ENCODE peak calls at places on chromosomes 16 and 17, in ten cellular contexts. One of them, this sample, is unnamed.

GRCh38 chr16:76955629-76956028 is 235.4 kb upstream of the MON1B start:
- DNase-seq in upper lobe of right lung: no peak
- DNase-seq in fibroblast of pulmonary artery: peak; percentile 56
- DNase-seq in omental fat pad: no peak
- DNase-seq in GM13976: no peak
- DNase-seq in progenitor cell of endocrine pancreas: no peak
- DNase-seq in lower leg skin: no peak
- DNase-seq in A549: peak; percentile 10
- DNase-seq in cardiac muscle cell: no peak
- DNase-seq in chondrocyte: no peak
- DNase-seq in this sample: peak; percentile 32

GRCh38 chr16:85465328-85466307 is 147.5 kb upstream of the GSE1 start:
- DNase-seq in cardiac muscle cell: peak; percentile 94
- DNase-seq in omental fat pad: no peak
- DNase-seq in lower leg skin: no peak
- DNase-seq in A549: no peak
- DNase-seq in chondrocyte: no peak
- DNase-seq in progenitor cell of endocrine pancreas: no peak
- DNase-seq in upper lobe of right lung: no peak
- DNase-seq in GM13976: no peak
- DNase-seq in fibroblast of pulmonary artery: peak; percentile 36
- DNase-seq in this sample: peak; percentile 18

GRCh38 chr17:8892338-8892690 is 24.8 kb upstream of the PIK3R6 start:
- DNase-seq in omental fat pad: no peak
- DNase-seq in chondrocyte: no peak
- DNase-seq in cardiac muscle cell: no peak
- DNase-seq in lower leg skin: no peak
- DNase-seq in upper lobe of right lung: no peak
- DNase-seq in progenitor cell of endocrine pancreas: no peak
- DNase-seq in fibroblast of pulmonary artery: no peak
- DNase-seq in A549: no peak
- DNase-seq in GM13976: peak; percentile 77
- DNase-seq in this sample: no peak

GRCh38 chr16:12308060-12308459 is 331.5 kb downstream of the SNX29 start:
- DNase-seq in GM13976: no peak
- DNase-seq in progenitor cell of endocrine pancreas: no peak
- DNase-seq in cardiac muscle cell: no peak
- DNase-seq in fibroblast of pulmonary artery: no peak
- DNase-seq in lower leg skin: no peak
- DNase-seq in A549: no peak
- DNase-seq in chondrocyte: no peak
- DNase-seq in omental fat pad: no peak
- DNase-seq in upper lobe of right lung: no peak
- DNase-seq in this sample: no peak

GRCh38 chr17:79088266-79088996 is 13.8 kb downstream of the ENGASE start:
- DNase-seq in chondrocyte: no peak
- DNase-seq in fibroblast of pulmonary artery: no peak
- DNase-seq in lower leg skin: no peak
- DNase-seq in A549: no peak
- DNase-seq in cardiac muscle cell: no peak
- DNase-seq in GM13976: no peak
- DNase-seq in upper lobe of right lung: no peak
- DNase-seq in progenitor cell of endocrine pancreas: no peak
- DNase-seq in omental fat pad: no peak
- DNase-seq in this sample: no peak

GRCh38 chr17:76527430-76528111 is 9.9 kb downstream of the CYGB start:
- DNase-seq in chondrocyte: no peak
- DNase-seq in upper lobe of right lung: peak; percentile 78
- DNase-seq in omental fat pad: peak; percentile 62
- DNase-seq in lower leg skin: no peak
- DNase-seq in A549: no peak
- DNase-seq in GM13976: peak; percentile 64
- DNase-seq in fibroblast of pulmonary artery: peak; percentile 95
- DNase-seq in cardiac muscle cell: no peak
- DNase-seq in progenitor cell of endocrine pancreas: no peak
- DNase-seq in this sample: peak; percentile 51

GRCh38 chr16:57091990-57092785 is at the start of gene CPNE2:
- DNase-seq in A549: peak; percentile 71
- DNase-seq in omental fat pad: no peak
- DNase-seq in GM13976: peak; percentile 84
- DNase-seq in chondrocyte: no peak
- DNase-seq in lower leg skin: peak; percentile 91
- DNase-seq in progenitor cell of endocrine pancreas: peak; percentile 47
- DNase-seq in upper lobe of right lung: peak; percentile 90
- DNase-seq in cardiac muscle cell: peak; percentile 77
- DNase-seq in fibroblast of pulmonary artery: peak; percentile 42
- DNase-seq in this sample: no peak

GRCh38 chr16:3484328-3485096 is 10.8 kb downstream of the C16orf90 start:
- DNase-seq in cardiac muscle cell: no peak
- DNase-seq in chondrocyte: peak; percentile 68
- DNase-seq in fibroblast of pulmonary artery: no peak
- DNase-seq in upper lobe of right lung: no peak
- DNase-seq in progenitor cell of endocrine pancreas: no peak
- DNase-seq in lower leg skin: no peak
- DNase-seq in GM13976: no peak
- DNase-seq in omental fat pad: no peak
- DNase-seq in A549: no peak
- DNase-seq in this sample: no peak

GRCh38 chr16:18931756-18932155 is 5.5 kb upstream of the SMG1 start:
- DNase-seq in GM13976: peak; percentile 33
- DNase-seq in lower leg skin: peak; percentile 53
- DNase-seq in omental fat pad: no peak
- DNase-seq in progenitor cell of endocrine pancreas: no peak
- DNase-seq in fibroblast of pulmonary artery: no peak
- DNase-seq in upper lobe of right lung: no peak
- DNase-seq in A549: no peak
- DNase-seq in chondrocyte: no peak
- DNase-seq in cardiac muscle cell: no peak
- DNase-seq in this sample: no peak

GRCh38 chr17:74011963-74012362 is 191.5 kb upstream of the RPL38 start:
- DNase-seq in fibroblast of pulmonary artery: no peak
- DNase-seq in progenitor cell of endocrine pancreas: no peak
- DNase-seq in upper lobe of right lung: no peak
- DNase-seq in GM13976: no peak
- DNase-seq in omental fat pad: no peak
- DNase-seq in lower leg skin: no peak
- DNase-seq in cardiac muscle cell: no peak
- DNase-seq in chondrocyte: peak; percentile 43
- DNase-seq in A549: no peak
- DNase-seq in this sample: no peak

GRCh38 chr16:84223456-84223855 is 16.4 kb downstream of the KCNG4 start:
- DNase-seq in lower leg skin: no peak
- DNase-seq in A549: no peak
- DNase-seq in omental fat pad: no peak
- DNase-seq in chondrocyte: no peak
- DNase-seq in cardiac muscle cell: no peak
- DNase-seq in GM13976: no peak
- DNase-seq in progenitor cell of endocrine pancreas: no peak
- DNase-seq in upper lobe of right lung: no peak
- DNase-seq in fibroblast of pulmonary artery: no peak
- DNase-seq in this sample: no peak

GRCh38 chr16:17346774-17347569 is 123.8 kb downstream of the XYLT1 start:
- DNase-seq in cardiac muscle cell: no peak
- DNase-seq in chondrocyte: no peak
- DNase-seq in omental fat pad: no peak
- DNase-seq in lower leg skin: no peak
- DNase-seq in GM13976: peak; percentile 56
- DNase-seq in progenitor cell of endocrine pancreas: no peak
- DNase-seq in upper lobe of right lung: no peak
- DNase-seq in A549: no peak
- DNase-seq in fibroblast of pulmonary artery: no peak
- DNase-seq in this sample: no peak

GRCh38 chr17:3556905-3557767 is 476 bp downstream of the TRPV3 start:
- DNase-seq in A549: no peak
- DNase-seq in chondrocyte: no peak
- DNase-seq in progenitor cell of endocrine pancreas: no peak
- DNase-seq in omental fat pad: no peak
- DNase-seq in fibroblast of pulmonary artery: no peak
- DNase-seq in lower leg skin: no peak
- DNase-seq in upper lobe of right lung: no peak
- DNase-seq in GM13976: peak; percentile 65
- DNase-seq in cardiac muscle cell: no peak
- DNase-seq in this sample: no peak

GRCh38 chr16:21184834-21185233 is 26.4 kb downstream of the LDAF1 start:
- DNase-seq in progenitor cell of endocrine pancreas: no peak
- DNase-seq in A549: no peak
- DNase-seq in GM13976: no peak
- DNase-seq in omental fat pad: no peak
- DNase-seq in lower leg skin: no peak
- DNase-seq in chondrocyte: no peak
- DNase-seq in upper lobe of right lung: no peak
- DNase-seq in fibroblast of pulmonary artery: no peak
- DNase-seq in cardiac muscle cell: no peak
- DNase-seq in this sample: peak; percentile 54

GRCh38 chr17:68431661-68432071 is 25.6 kb downstream of the WIPI1 start:
- DNase-seq in GM13976: peak; percentile 43
- DNase-seq in upper lobe of right lung: no peak
- DNase-seq in lower leg skin: peak; percentile 61
- DNase-seq in chondrocyte: no peak
- DNase-seq in omental fat pad: no peak
- DNase-seq in A549: peak; percentile 35
- DNase-seq in fibroblast of pulmonary artery: peak; percentile 50
- DNase-seq in cardiac muscle cell: peak; percentile 44
- DNase-seq in progenitor cell of endocrine pancreas: no peak
- DNase-seq in this sample: peak; percentile 7
- TF ChIP-seq CTCF in GM13976: peak; percentile 19
- TF ChIP-seq CTCF in upper lobe of right lung: no peak
- TF ChIP-seq CTCF in lower leg skin: no peak
- TF ChIP-seq CTCF in chondrocyte: peak; percentile 61
- TF ChIP-seq CTCF in omental fat pad: no peak
- TF ChIP-seq CTCF in A549: peak; percentile 44
- TF ChIP-seq CTCF in fibroblast of pulmonary artery: peak; percentile 34
- TF ChIP-seq CTCF in cardiac muscle cell: peak; percentile 27
- TF ChIP-seq CTCF in progenitor cell of endocrine pancreas: peak; percentile 35
- TF ChIP-seq CTCF in this sample: peak; percentile 26

GRCh38 chr16:31298340-31298739 is 38.6 kb downstream of the ITGAM start:
- DNase-seq in progenitor cell of endocrine pancreas: no peak
- DNase-seq in A549: no peak
- DNase-seq in fibroblast of pulmonary artery: no peak
- DNase-seq in omental fat pad: no peak
- DNase-seq in GM13976: no peak
- DNase-seq in upper lobe of right lung: no peak
- DNase-seq in chondrocyte: no peak
- DNase-seq in lower leg skin: no peak
- DNase-seq in cardiac muscle cell: no peak
- DNase-seq in this sample: no peak

GRCh38 chr16:31295206-31295605 is 35.4 kb downstream of the ITGAM start:
- DNase-seq in omental fat pad: no peak
- DNase-seq in upper lobe of right lung: no peak
- DNase-seq in fibroblast of pulmonary artery: no peak
- DNase-seq in progenitor cell of endocrine pancreas: no peak
- DNase-seq in chondrocyte: no peak
- DNase-seq in GM13976: no peak
- DNase-seq in A549: no peak
- DNase-seq in cardiac muscle cell: no peak
- DNase-seq in lower leg skin: no peak
- DNase-seq in this sample: no peak

GRCh38 chr16:31301708-31302400 is 42.1 kb downstream of the ITGAM start:
- DNase-seq in lower leg skin: no peak
- DNase-seq in progenitor cell of endocrine pancreas: no peak
- DNase-seq in chondrocyte: no peak
- DNase-seq in fibroblast of pulmonary artery: peak; percentile 40
- DNase-seq in GM13976: peak; percentile 44
- DNase-seq in A549: peak; percentile 8
- DNase-seq in omental fat pad: no peak
- DNase-seq in cardiac muscle cell: no peak
- DNase-seq in upper lobe of right lung: no peak
- DNase-seq in this sample: peak; percentile 35

GRCh38 chr16:31297496-31297895 is 37.7 kb downstream of the ITGAM start:
- DNase-seq in cardiac muscle cell: no peak
- DNase-seq in GM13976: no peak
- DNase-seq in progenitor cell of endocrine pancreas: no peak
- DNase-seq in A549: no peak
- DNase-seq in upper lobe of right lung: no peak
- DNase-seq in lower leg skin: no peak
- DNase-seq in omental fat pad: no peak
- DNase-seq in chondrocyte: no peak
- DNase-seq in fibroblast of pulmonary artery: no peak
- DNase-seq in this sample: no peak

DNA sequence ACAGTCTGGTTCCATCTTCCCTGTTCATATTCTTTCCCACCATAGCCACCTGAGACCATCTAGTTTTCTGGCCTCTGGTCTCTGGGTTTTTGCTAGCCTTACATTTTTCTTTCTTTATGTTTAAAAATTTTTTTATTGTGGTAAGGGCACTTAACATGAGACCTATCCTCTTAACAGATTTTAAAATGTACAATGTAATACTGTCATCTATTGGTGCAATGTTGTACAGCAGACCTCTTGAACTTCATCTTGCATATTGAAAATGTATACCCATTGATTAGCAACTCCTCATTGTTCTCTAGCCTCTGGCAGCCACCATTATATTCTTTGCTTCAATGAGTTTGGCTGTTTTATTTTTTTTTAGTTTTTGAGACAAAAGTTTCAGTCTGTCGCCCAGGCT is 39.2 kb downstream of the ITGAM start:
- DNase-seq in A549: no peak
- DNase-seq in upper lobe of right lung: no peak
- DNase-seq in GM13976: no peak
- DNase-seq in omental fat pad: no peak
- DNase-seq in progenitor cell of endocrine pancreas: no peak
- DNase-seq in lower leg skin: no peak
- DNase-seq in fibroblast of pulmonary artery: peak; percentile 3
- DNase-seq in cardiac muscle cell: no peak
- DNase-seq in chondrocyte: no peak
- DNase-seq in this sample: peak; percentile 29
- TF ChIP-seq CTCF in A549: peak; percentile 44
- TF ChIP-seq CTCF in upper lobe of right lung: no peak
- TF ChIP-seq CTCF in GM13976: no peak
- TF ChIP-seq CTCF in omental fat pad: no peak
- TF ChIP-seq CTCF in progenitor cell of endocrine pancreas: peak; percentile 15
- TF ChIP-seq CTCF in lower leg skin: no peak
- TF ChIP-seq CTCF in fibroblast of pulmonary artery: peak; percentile 3
- TF ChIP-seq CTCF in cardiac muscle cell: no peak
- TF ChIP-seq CTCF in chondrocyte: peak; percentile 41
- TF ChIP-seq CTCF in this sample: peak; percentile 16

DNA sequence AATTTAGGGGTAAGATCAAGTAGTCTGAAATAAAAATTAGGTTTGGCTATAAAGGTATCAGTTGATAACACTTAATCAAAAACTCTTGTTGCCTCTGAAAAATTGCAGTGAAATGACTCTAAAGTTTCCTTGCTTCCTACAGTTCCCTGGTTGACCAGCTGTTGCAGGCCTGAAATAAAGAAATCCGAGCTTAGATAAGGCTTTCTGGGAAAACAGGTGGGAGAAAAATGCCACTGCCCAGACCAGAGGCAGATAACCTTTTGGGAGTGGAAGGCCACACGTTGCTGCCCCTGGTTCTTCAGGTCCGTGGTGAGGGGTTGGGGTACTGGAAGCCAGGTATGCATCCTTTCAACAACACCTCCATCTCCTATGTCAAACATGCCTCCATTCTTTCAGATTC is 111.3 kb downstream of the HS3ST3A1 start:
- DNase-seq in lower leg skin: no peak
- DNase-seq in GM13976: no peak
- DNase-seq in upper lobe of right lung: no peak
- DNase-seq in fibroblast of pulmonary artery: no peak
- DNase-seq in A549: no peak
- DNase-seq in chondrocyte: no peak
- DNase-seq in cardiac muscle cell: no peak
- DNase-seq in progenitor cell of endocrine pancreas: no peak
- DNase-seq in omental fat pad: no peak
- DNase-seq in this sample: no peak
- TF ChIP-seq CTCF in lower leg skin: no peak
- TF ChIP-seq CTCF in GM13976: no peak
- TF ChIP-seq CTCF in upper lobe of right lung: no peak
- TF ChIP-seq CTCF in fibroblast of pulmonary artery: no peak
- TF ChIP-seq CTCF in A549: no peak
- TF ChIP-seq CTCF in chondrocyte: no peak
- TF ChIP-seq CTCF in cardiac muscle cell: no peak
- TF ChIP-seq CTCF in progenitor cell of endocrine pancreas: peak; percentile 16
- TF ChIP-seq CTCF in omental fat pad: no peak
- TF ChIP-seq CTCF in this sample: no peak

GRCh38 chr17:39974433-39974832 is 6.2 kb upstream of the PSMD3 start:
- DNase-seq in fibroblast of pulmonary artery: no peak
- DNase-seq in chondrocyte: no peak
- DNase-seq in omental fat pad: no peak
- DNase-seq in progenitor cell of endocrine pancreas: no peak
- DNase-seq in lower leg skin: no peak
- DNase-seq in cardiac muscle cell: no peak
- DNase-seq in upper lobe of right lung: no peak
- DNase-seq in A549: no peak
- DNase-seq in GM13976: no peak
- DNase-seq in this sample: no peak
- TF ChIP-seq CTCF in fibroblast of pulmonary artery: no peak
- TF ChIP-seq CTCF in chondrocyte: no peak
- TF ChIP-seq CTCF in omental fat pad: no peak
- TF ChIP-seq CTCF in progenitor cell of endocrine pancreas: no peak
- TF ChIP-seq CTCF in lower leg skin: no peak
- TF ChIP-seq CTCF in cardiac muscle cell: no peak
- TF ChIP-seq CTCF in upper lobe of right lung: no peak
- TF ChIP-seq CTCF in A549: no peak
- TF ChIP-seq CTCF in GM13976: no peak
- TF ChIP-seq CTCF in this sample: no peak